ENCODE peak calls at places on chromosomes 1 and 21, in four cellular contexts. G, N, Y and L are unnamed samples.

GRCh38 chr1:198657550-198658064 is 18.8 kb downstream of the PTPRC start:
- DNase-seq in Y (no peak), N (no peak), G (no peak), L (no peak)

GRCh38 chr1:220249522-220249921 is 22.7 kb downstream of the RAB3GAP2 start:
- DNase-seq in G (no peak), Y (no peak), N (no peak), L (no peak)

GRCh38 chr21:38859852-38860251 is 54.1 kb downstream of the ETS2 start:
- DNase-seq in G (no peak), Y (no peak), N (no peak), L (no peak)

GRCh38 chr1:26372039-26372438 is 511 bp downstream of the ZNF683 start:
- DNase-seq in N (no peak), Y (no peak), G (no peak), L (no peak)

GRCh38 chr21:31872452-31873274 is at the start of gene HUNK:
- DNase-seq in Y (no peak), N (peak), G (peak), L (no peak)

GRCh38 chr21:38809170-38809878 is 3.6 kb downstream of the ETS2 start:
- DNase-seq in Y (no peak), G (no peak), N (no peak), L (no peak)

GRCh38 chr1:155499953-155500621 is 62.5 kb downstream of the ASH1L start:
- DNase-seq in Y (peak), G (no peak), N (no peak), L (no peak)

GRCh38 chr1:16459503-16459902 is 19.0 kb downstream of the NECAP2 start:
- DNase-seq in G (no peak), Y (no peak), N (no peak), L (no peak)

GRCh38 chr1:1092890-1093609 is 18.9 kb upstream of the RNF223 start:
- DNase-seq in G (no peak), Y (no peak), N (no peak), L (no peak)

GRCh38 chr1:1090424-1091343 is 16.6 kb upstream of the RNF223 start:
- DNase-seq in Y (no peak), G (no peak), N (no peak), L (no peak)

GRCh38 chr1:1092149-1092855 is 18.2 kb upstream of the RNF223 start:
- DNase-seq in G (no peak), N (no peak), Y (no peak), L (no peak)

GRCh38 chr1:1091344-1092148 is 17.4 kb upstream of the RNF223 start:
- DNase-seq in N (no peak), G (no peak), Y (no peak), L (peak)

GRCh38 chr1:1093610-1093943 is 19.5 kb upstream of the RNF223 start:
- DNase-seq in G (no peak), Y (no peak), N (no peak), L (no peak)
- TF ChIP-seq ETV6 in G (no peak), Y (no peak), N (no peak), L (no peak)

DNA sequence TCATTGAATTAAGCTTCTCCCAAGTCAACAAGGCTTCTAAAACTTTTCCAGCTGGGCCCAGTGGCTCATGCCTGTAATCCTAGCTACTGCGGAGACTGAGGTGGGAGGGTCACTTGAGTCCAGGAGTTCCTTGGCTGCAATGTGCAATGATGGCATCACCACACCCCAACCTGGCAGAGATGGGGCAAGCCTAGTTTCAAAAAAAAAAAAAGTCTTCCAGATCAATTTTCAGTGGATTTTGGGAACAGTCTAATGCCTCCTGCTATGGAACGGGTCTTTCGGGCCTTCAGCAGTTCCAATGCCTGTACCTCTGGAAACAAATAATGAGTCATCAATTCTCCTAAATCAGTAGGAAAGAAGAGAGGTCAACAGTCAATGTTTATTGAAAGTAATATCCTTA is 38.0 kb downstream of the FMO4 start:
- DNase-seq in Y (no peak), G (no peak), N (no peak), L (no peak)
- TF ChIP-seq ETV6 in Y (no peak), G (no peak), N (no peak), L (no peak)

DNA sequence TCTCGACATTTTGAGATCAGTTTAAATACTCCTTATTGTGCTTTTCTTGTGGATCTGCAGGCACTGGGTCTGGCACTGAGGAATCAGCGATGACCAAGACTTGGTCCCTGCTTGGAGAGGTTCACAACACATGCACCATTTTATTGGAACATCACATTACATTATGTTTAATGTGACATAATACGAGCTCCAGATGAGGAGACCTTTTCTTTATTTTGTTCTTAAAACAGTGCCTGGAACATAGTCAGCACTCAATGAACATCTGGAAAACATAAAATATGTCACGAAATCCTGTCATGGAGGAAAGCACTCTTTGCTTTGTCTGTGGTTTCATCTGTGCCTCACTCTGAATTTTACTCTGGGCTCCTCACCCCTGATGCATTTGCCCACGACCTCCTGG is 110.7 kb downstream of the ST6GALNAC3 start:
- DNase-seq in N (no peak), Y (no peak), G (no peak), L (no peak)
- TF ChIP-seq ETV6 in N (no peak), Y (no peak), G (no peak), L (no peak)

GRCh38 chr1:227225715-227226346 is 92.5 kb downstream of the CDC42BPA start:
- DNase-seq in Y (no peak), G (no peak), N (no peak), L (no peak)
- TF ChIP-seq ETV6 in Y (no peak), G (no peak), N (no peak), L (no peak)

DNA sequence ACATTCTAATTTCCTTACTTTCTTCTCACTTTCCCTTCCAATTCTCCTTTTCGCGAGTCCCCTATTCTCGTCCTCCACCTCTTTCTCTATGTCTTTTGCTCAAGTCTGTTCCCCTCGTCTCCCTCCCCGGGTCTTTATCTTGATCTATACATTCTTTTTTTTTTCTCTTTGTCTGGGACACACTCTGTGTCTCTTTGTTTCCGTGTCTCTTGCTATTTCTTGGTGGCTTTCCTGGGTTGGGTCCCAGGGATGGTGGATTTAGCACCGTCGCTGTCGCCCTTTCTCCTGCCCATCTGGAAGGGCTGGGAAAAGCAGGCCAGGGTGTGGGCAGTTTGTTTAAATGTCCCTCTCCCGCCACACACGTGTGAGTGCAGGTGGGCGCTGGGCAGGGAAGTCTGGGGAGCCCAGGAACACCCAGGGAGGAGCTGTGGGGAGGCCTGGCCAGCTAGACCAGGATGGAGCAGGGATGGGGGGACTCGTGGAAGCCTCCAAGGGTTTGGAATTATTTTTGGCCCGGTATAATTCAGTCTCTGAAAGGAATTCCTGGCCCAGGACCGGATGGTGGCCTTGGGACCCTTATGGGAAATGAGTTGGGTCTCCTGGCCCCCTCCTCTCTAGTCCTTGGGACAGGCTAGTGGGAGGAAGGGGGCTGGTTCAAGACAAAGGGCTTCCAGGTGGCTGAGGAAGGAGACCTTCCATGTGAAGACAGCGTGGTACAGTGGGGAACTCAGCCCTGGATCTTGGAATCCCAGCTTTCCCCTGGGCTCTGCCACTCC is 9.5 kb upstream of the ID3 start:
- DNase-seq in G (no peak), N (no peak), Y (no peak), L (peak)
- TF ChIP-seq ETV6 in G (no peak), N (no peak), Y (no peak), L (no peak)

DNA sequence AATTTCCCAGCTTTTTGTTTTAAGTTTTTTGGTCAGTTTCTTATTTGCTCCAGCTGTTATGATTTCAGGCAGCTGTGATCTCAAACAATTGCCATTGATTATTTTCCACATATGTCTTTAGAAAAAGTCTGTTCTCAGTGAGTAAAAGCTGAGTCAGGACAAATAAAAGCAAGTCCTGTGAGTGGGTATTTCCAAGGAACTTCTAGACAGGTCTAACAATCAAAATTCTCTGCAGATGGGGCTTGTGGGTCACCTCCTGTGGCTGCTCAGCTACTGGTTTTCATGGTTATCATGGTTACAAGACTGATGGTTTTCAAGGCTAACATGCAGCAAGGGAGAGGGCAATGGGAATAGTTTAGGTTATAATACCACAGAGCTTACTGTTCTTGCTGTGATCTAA is 585.7 kb downstream of the LMO4 start:
- DNase-seq in G (no peak), Y (no peak), N (no peak), L (no peak)
- TF ChIP-seq ETV6 in G (no peak), Y (no peak), N (no peak), L (no peak)